ENCODE peak calls at places on chromosomes 16 and 17, in five cellular contexts. N is dorsolateral prefrontal cortex, Y is HS-5, R is midbrain, L is DMS153. Q is an unnamed sample.
A peak's percentile ranks its signal among the peaks of the same experiment; 100 is the strongest.

GRCh38 chr17:49291929-49292328 is 61.3 kb upstream of the PHOSPHO1 start:
- DNase-seq in Y (no peak), R (no peak), N (no peak), L (no peak), Q (no peak)

GRCh38 chr16:84532299-84532724 is 27.9 kb upstream of the MEAK7 start:
- DNase-seq in N (peak; percentile 41), L (no peak), R (no peak), Y (peak; percentile 86), Q (no peak)

GRCh38 chr17:39009471-39010085 is 42.4 kb upstream of the FBXO47 start:
- DNase-seq in R (no peak), N (peak; percentile 44), L (no peak), Y (no peak), Q (no peak)

GRCh38 chr16:31569360-31569717 is 41.6 kb downstream of the AHSP start:
- DNase-seq in N (no peak), R (no peak), L (no peak), Y (no peak), Q (no peak)

GRCh38 chr17:50668025-50668837 is 33.5 kb downstream of the ABCC3 start:
- DNase-seq in Y (no peak), L (no peak), N (no peak), R (no peak), Q (no peak)

GRCh38 chr17:42520540-42520951 is 15.5 kb upstream of the NAGLU start:
- DNase-seq in L (no peak), N (no peak), R (no peak), Y (no peak), Q (no peak)

GRCh38 chr17:60641810-60642220 is 35.8 kb upstream of the BCAS3 start:
- DNase-seq in N (peak; percentile 77), L (peak; percentile 57), R (peak; percentile 85), Y (peak; percentile 43), Q (peak; percentile 19)

GRCh38 chr17:1553354-1554266 is 9.0 kb downstream of the PITPNA start:
- DNase-seq in L (no peak), N (no peak), R (no peak), Y (no peak), Q (no peak)

GRCh38 chr17:47660064-47660492 is 10.4 kb downstream of the KPNB1 start:
- DNase-seq in Y (no peak), N (no peak), L (no peak), R (no peak), Q (no peak)

GRCh38 chr16:88784856-88785105 is 239 bp downstream of the PIEZO1 start:
- DNase-seq in Y (no peak), N (no peak), L (no peak), R (no peak), Q (no peak)

GRCh38 chr17:44927696-44928095 is 12.4 kb upstream of the GFAP start:
- DNase-seq in N (no peak), R (no peak), L (no peak), Y (no peak), Q (no peak)

GRCh38 chr16:67563708-67564468 is 1.6 kb downstream of the CTCF start:
- DNase-seq in L (no peak), R (no peak), Y (no peak), N (no peak), Q (no peak)

GRCh38 chr16:72783716-72784320 is 264.1 kb downstream of the ZFHX3 start:
- DNase-seq in L (peak; percentile 22), R (peak; percentile 3), Y (no peak), N (no peak), Q (no peak)

GRCh38 chr17:2239882-2240430 is 63.6 kb downstream of the SMG6 start:
- DNase-seq in N (no peak), R (no peak), Y (peak; percentile 79), L (no peak), Q (peak; percentile 56)

GRCh38 chr17:2055494-2056220 is 754 bp downstream of the HIC1 start:
- DNase-seq in R (no peak), Y (no peak), L (no peak), N (no peak), Q (peak; percentile 66)

GRCh38 chr16:68097895-68098294 is 12.7 kb downstream of the NFATC3 start:
- DNase-seq in L (no peak), Y (no peak), R (no peak), N (no peak), Q (no peak)

GRCh38 chr16:19523559-19524355 is at the start of gene CCP110:
- DNase-seq in N (peak; percentile 99), L (peak; percentile 91), Y (peak; percentile 83), R (peak; percentile 98), Q (peak; percentile 78)

GRCh38 chr17:41894791-41895331 is 23.9 kb downstream of the ACLY start:
- DNase-seq in N (no peak), R (no peak), Y (peak; percentile 64), L (no peak), Q (no peak)

GRCh38 chr16:23410176-23410575 is 42.8 kb downstream of the COG7 start:
- DNase-seq in Y (no peak), L (no peak), N (no peak), R (no peak), Q (no peak)

GRCh38 chr17:42924891-42925290 is 24.3 kb downstream of the G6PC1 start:
- DNase-seq in L (no peak), Y (no peak), N (no peak), R (no peak), Q (no peak)

GRCh38 chr17:32124985-32125847 is 17.1 kb upstream of the RHOT1 start:
- DNase-seq in N (no peak), Y (no peak), L (no peak), R (no peak), Q (no peak)

GRCh38 chr16:57411362-57411976 is 6.9 kb downstream of the CCL17 start:
- DNase-seq in L (no peak), N (no peak), R (no peak), Y (no peak), Q (no peak)

GRCh38 chr17:73210002-73210678 is 17.3 kb downstream of the COG1 start:
- DNase-seq in Y (no peak), R (no peak), N (no peak), L (no peak), Q (no peak)

GRCh38 chr17:63961355-63962207 is 11.1 kb downstream of the SCN4A start:
- DNase-seq in L (no peak), Y (no peak), R (no peak), N (no peak), Q (peak; percentile 54)

GRCh38 chr16:17432902-17433576 is 37.7 kb downstream of the XYLT1 start:
- DNase-seq in R (no peak), N (no peak), L (no peak), Y (no peak), Q (no peak)

GRCh38 chr17:7897773-7898172 is 9.2 kb downstream of the CHD3 start:
- DNase-seq in R (peak; percentile 42), Y (no peak), N (no peak), L (no peak), Q (no peak)

GRCh38 chr17:56624947-56625346 is 31.4 kb downstream of the NOG start:
- DNase-seq in Y (no peak), R (no peak), N (no peak), L (no peak), Q (no peak)

GRCh38 chr16:53804467-53804866 is 100.5 kb downstream of the FTO start:
- DNase-seq in R (no peak), L (no peak), N (no peak), Y (no peak), Q (no peak)

GRCh38 chr16:83268164-83268563 is 539.6 kb upstream of the HSBP1 start:
- DNase-seq in R (no peak), L (no peak), N (no peak), Y (no peak), Q (no peak)

Q was measured in GM12892.